ENCODE peak calls at places on chromosomes 12 and 14, in eight cellular contexts. R, P, L, Z, C, E, B and O are unnamed samples.
A peak's percentile ranks its signal among the peaks of the same experiment; 100 is the strongest.

GRCh38 chr14:55129086-55129427 is at the start of gene LGALS3:
- DNase-seq in L (no peak), P (no peak), C (peak; percentile 71), B (peak; percentile 88), E (peak; percentile 70), R (peak; percentile 83), Z (peak; percentile 78), O (peak; percentile 47)

GRCh38 chr12:44031472-44032185 is 195.7 kb downstream of the TMEM117 start:
- DNase-seq in L (no peak), E (peak; percentile 63), R (no peak), Z (no peak), C (no peak), B (no peak), P (no peak), O (no peak)

GRCh38 chr14:71130491-71131179 is 223.4 kb downstream of the PCNX1 start:
- DNase-seq in R (no peak), E (peak; percentile 27), P (peak; percentile 45), B (peak; percentile 58), C (no peak), L (no peak), Z (no peak), O (no peak)

GRCh38 chr14:86513056-86513455 is 983.1 kb downstream of the FLRT2 start:
- DNase-seq in C (no peak), E (no peak), R (no peak), Z (no peak), B (no peak), L (no peak), P (no peak), O (no peak)

GRCh38 chr14:34023824-34024767 is 73.2 kb upstream of the EGLN3 start:
- DNase-seq in E (peak; percentile 42), L (no peak), Z (no peak), C (no peak), B (no peak), P (no peak), R (no peak), O (no peak)

GRCh38 chr12:31783996-31784645 is 55.3 kb upstream of the AMN1 start:
- DNase-seq in E (no peak), R (no peak), C (no peak), P (no peak), B (peak; percentile 36), Z (no peak), L (no peak), O (no peak)

GRCh38 chr14:41022932-41023331 is 583.7 kb upstream of the LRFN5 start:
- DNase-seq in P (no peak), C (no peak), B (peak; percentile 3), L (no peak), E (no peak), Z (no peak), R (no peak), O (no peak)

GRCh38 chr12:89350661-89351488 is 1.4 kb downstream of the DUSP6 start:
- DNase-seq in L (no peak), P (no peak), Z (no peak), B (peak; percentile 49), C (no peak), R (peak; percentile 57), E (peak; percentile 16), O (no peak)

GRCh38 chr12:47797432-47797831 is 22.3 kb downstream of the HDAC7 start:
- DNase-seq in P (no peak), E (no peak), B (no peak), R (no peak), C (no peak), L (no peak), Z (no peak), O (no peak)

GRCh38 chr12:105783983-105784947 is 354.5 kb downstream of the NUAK1 start:
- DNase-seq in C (no peak), Z (no peak), L (no peak), R (no peak), P (no peak), B (no peak), E (no peak), O (no peak)

GRCh38 chr12:34607520-34608195 is 585.4 kb downstream of the ALG10 start:
- DNase-seq in E (no peak), B (no peak), P (no peak), C (no peak), R (no peak), L (no peak), Z (peak; percentile 2), O (no peak)

GRCh38 chr12:47504775-47505446 is 200.9 kb downstream of the RPAP3 start:
- DNase-seq in P (no peak), L (no peak), R (no peak), C (no peak), E (peak; percentile 65), Z (no peak), B (peak; percentile 44), O (no peak)

GRCh38 chr12:108696111-108696995 is 35.0 kb downstream of the CORO1C start:
- DNase-seq in E (peak; percentile 100), R (no peak), C (no peak), L (no peak), P (peak; percentile 97), Z (peak; percentile 65), B (peak; percentile 75), O (no peak)

GRCh38 chr12:54958048-54958658 is 26.4 kb downstream of the TESPA1 start:
- DNase-seq in R (no peak), Z (peak; percentile 29), B (peak; percentile 75), C (no peak), P (peak; percentile 36), E (peak; percentile 50), L (peak; percentile 63), O (no peak)

GRCh38 chr12:49646871-49647270 is 23.5 kb downstream of the PRPF40B start:
- DNase-seq in E (no peak), P (no peak), C (no peak), L (no peak), Z (no peak), B (no peak), R (no peak), O (no peak)
- TF ChIP-seq CTCF in E (no peak), P (no peak), C (no peak), L (no peak), Z (no peak), B (no peak), R (no peak), O (no peak)

GRCh38 chr14:63361790-63362189 is 43.1 kb upstream of the GPHB5 start:
- DNase-seq in R (no peak), Z (no peak), P (no peak), C (no peak), E (no peak), L (no peak), B (no peak), O (no peak)
- TF ChIP-seq CTCF in R (no peak), Z (no peak), P (no peak), C (no peak), E (no peak), L (no peak), B (no peak), O (no peak)

GRCh38 chr14:21987937-21988336 is 314.3 kb upstream of the OR4E1 start:
- DNase-seq in Z (peak; percentile 10), C (no peak), P (no peak), E (peak; percentile 19), R (no peak), L (peak; percentile 14), B (no peak), O (no peak)
- TF ChIP-seq CTCF in Z (peak; percentile 42), C (no peak), P (peak; percentile 58), E (peak; percentile 46), R (no peak), L (peak; percentile 70), B (peak; percentile 19), O (peak; percentile 29)

GRCh38 chr14:59127437-59127732 is 61.1 kb upstream of the DAAM1 start:
- DNase-seq in L (no peak), C (no peak), E (no peak), P (no peak), Z (no peak), B (no peak), R (no peak), O (no peak)
- TF ChIP-seq CTCF in L (no peak), C (no peak), E (no peak), P (no peak), Z (no peak), B (no peak), R (no peak), O (no peak)

GRCh38 chr12:52119398-52120254 is 40.1 kb downstream of the SMIM41 start:
- DNase-seq in R (no peak), L (peak; percentile 37), P (no peak), Z (peak; percentile 82), B (no peak), E (no peak), C (no peak), O (peak; percentile 61)
- TF ChIP-seq CTCF in R (peak; percentile 29), L (peak; percentile 74), P (peak; percentile 66), Z (peak; percentile 75), B (peak; percentile 47), E (peak; percentile 32), C (no peak), O (peak; percentile 36)

GRCh38 chr14:26531894-26532293 is 65.9 kb downstream of the NOVA1 start:
- DNase-seq in P (no peak), L (no peak), Z (no peak), B (peak; percentile 82), E (peak; percentile 0), C (no peak), R (no peak), O (no peak)
- TF ChIP-seq CTCF in P (peak; percentile 64), L (peak; percentile 34), Z (no peak), B (no peak), E (no peak), C (no peak), R (no peak), O (no peak)

GRCh38 chr12:1800646-1801284 is 19.6 kb upstream of the LRTM2 start:
- DNase-seq in L (no peak), P (no peak), Z (no peak), R (peak; percentile 56), E (no peak), C (no peak), B (peak; percentile 37), O (no peak)
- TF ChIP-seq CTCF in L (peak; percentile 38), P (peak; percentile 61), Z (peak; percentile 35), R (peak; percentile 33), E (no peak), C (no peak), B (peak; percentile 52), O (no peak)